ENCODE peak calls at places on chromosome 2, in six cellular contexts. B, F, V, L, M and J are unnamed samples.

GRCh38 chr2:138324068-138324771 is 177.3 kb upstream of the SPOPL start:
- DNase-seq in B (no peak), F (no peak), V (no peak), L (no peak), M (no peak), J (no peak)

GRCh38 chr2:150138587-150138986 is 348.9 kb downstream of the RND3 start:
- DNase-seq in B (no peak), F (no peak), V (no peak), L (no peak), M (peak; percentile 62), J (no peak)

GRCh38 chr2:122643725-122644329 is 888.4 kb downstream of the TSN start:
- DNase-seq in B (peak; percentile 3), F (peak; percentile 18), V (peak; percentile 58), L (peak; percentile 0), M (peak; percentile 85), J (no peak)

GRCh38 chr2:227517724-227518123 is 45.8 kb downstream of the AGFG1 start:
- DNase-seq in B (no peak), F (no peak), V (no peak), L (no peak), M (no peak), J (no peak)

GRCh38 chr2:64568836-64569235 is 44.7 kb downstream of the AFTPH start:
- DNase-seq in B (no peak), F (no peak), V (no peak), L (no peak), M (no peak), J (no peak)

GRCh38 chr2:127471286-127471983 is 53.2 kb downstream of the PROC start:
- DNase-seq in B (no peak), F (no peak), V (no peak), L (no peak), M (no peak), J (no peak)

GRCh38 chr2:239038773-239039478 is 191.0 kb downstream of the TWIST2 start:
- DNase-seq in B (no peak), F (no peak), V (no peak), L (no peak), M (no peak), J (no peak)

GRCh38 chr2:133841905-133842304 is 273.6 kb upstream of the NCKAP5 start:
- DNase-seq in B (peak; percentile 99), F (peak; percentile 16), V (no peak), L (peak; percentile 86), M (no peak), J (peak; percentile 71)

GRCh38 chr2:168660859-168661258 is 141.6 kb upstream of the NOSTRIN start:
- DNase-seq in B (no peak), F (no peak), V (no peak), L (no peak), M (no peak), J (no peak)

GRCh38 chr2:171703574-171704347 is 16.5 kb downstream of the DYNC1I2 start:
- DNase-seq in B (peak; percentile 61), F (no peak), V (no peak), L (peak; percentile 78), M (peak; percentile 41), J (no peak)

GRCh38 chr2:159939946-159940345 is 122.5 kb downstream of the PLA2R1 start:
- DNase-seq in B (no peak), F (no peak), V (no peak), L (peak; percentile 62), M (peak; percentile 35), J (no peak)

GRCh38 chr2:11100976-11101375 is 54.3 kb upstream of the SLC66A3 start:
- DNase-seq in B (no peak), F (no peak), V (no peak), L (no peak), M (no peak), J (no peak)

GRCh38 chr2:223123859-223124610 is 72.0 kb downstream of the KCNE4 start:
- DNase-seq in B (peak; percentile 47), F (no peak), V (no peak), L (peak; percentile 61), M (no peak), J (no peak)

GRCh38 chr2:30662268-30663131 is 144.7 kb downstream of the CAPN13 start:
- DNase-seq in B (peak; percentile 32), F (no peak), V (no peak), L (no peak), M (no peak), J (no peak)

GRCh38 chr2:79219383-79219988 is 59.9 kb upstream of the REG3A start:
- DNase-seq in B (peak; percentile 36), F (peak; percentile 46), V (peak; percentile 7), L (peak; percentile 50), M (peak; percentile 64), J (no peak)

GRCh38 chr2:65265090-65266045 is 37.7 kb downstream of the ACTR2 start:
- DNase-seq in B (peak; percentile 94), F (peak; percentile 56), V (peak; percentile 66), L (peak; percentile 91), M (peak; percentile 62), J (peak; percentile 76)

GRCh38 chr2:54966165-54966819 is 84.0 kb downstream of the RTN4 start:
- DNase-seq in B (no peak), F (no peak), V (no peak), L (no peak), M (no peak), J (no peak)

GRCh38 chr2:97911922-97912575 is 83.7 kb downstream of the TMEM131 start:
- DNase-seq in B (no peak), F (no peak), V (no peak), L (peak; percentile 44), M (no peak), J (peak; percentile 8)

GRCh38 chr2:223563462-223563861 is 38.7 kb downstream of the SCG2 start:
- DNase-seq in B (peak; percentile 49), F (no peak), V (no peak), L (peak; percentile 77), M (no peak), J (no peak)

GRCh38 chr2:10216677-10217498 is 85.8 kb upstream of the HPCAL1 start:
- DNase-seq in B (no peak), F (no peak), V (no peak), L (no peak), M (no peak), J (no peak)